ENCODE peak calls at places on chromosomes 13 and 19, in four cellular contexts. One of them, this sample, is unnamed.

GRCh38 chr13:112616586-112617381 is 28.8 kb upstream of the TUBGCP3 start:
- DNase-seq in cardiac fibroblast: peak
- DNase-seq in AG04450: no peak
- DNase-seq in epithelial cell of proximal tubule: no peak
- DNase-seq in this sample: no peak

GRCh38 chr19:49468746-49469447 is 5.1 kb upstream of the FLT3LG start:
- DNase-seq in cardiac fibroblast: peak
- DNase-seq in AG04450: no peak
- DNase-seq in epithelial cell of proximal tubule: no peak
- DNase-seq in this sample: no peak

GRCh38 chr13:103471896-103472295 is 405.7 kb upstream of the SLC10A2 start:
- DNase-seq in cardiac fibroblast: no peak
- DNase-seq in AG04450: no peak
- DNase-seq in epithelial cell of proximal tubule: peak
- DNase-seq in this sample: no peak

GRCh38 chr13:40466271-40466670 is 200.2 kb downstream of the FOXO1 start:
- DNase-seq in epithelial cell of proximal tubule: no peak
- DNase-seq in AG04450: no peak
- DNase-seq in cardiac fibroblast: no peak
- DNase-seq in this sample: no peak

GRCh38 chr19:2167896-2168618 is 4.3 kb downstream of the DOT1L start:
- DNase-seq in cardiac fibroblast: peak
- DNase-seq in AG04450: no peak
- DNase-seq in epithelial cell of proximal tubule: no peak
- DNase-seq in this sample: no peak

GRCh38 chr13:27038323-27038722 is 133.3 kb downstream of the USP12 start:
- DNase-seq in AG04450: no peak
- DNase-seq in cardiac fibroblast: peak
- DNase-seq in epithelial cell of proximal tubule: no peak
- DNase-seq in this sample: no peak

GRCh38 chr13:101576452-101576851 is 124.0 kb downstream of the ITGBL1 start:
- DNase-seq in epithelial cell of proximal tubule: no peak
- DNase-seq in cardiac fibroblast: peak
- DNase-seq in AG04450: peak
- DNase-seq in this sample: no peak

GRCh38 chr19:19051478-19052213 is 12.1 kb upstream of the SLC25A42 start:
- DNase-seq in epithelial cell of proximal tubule: no peak
- DNase-seq in AG04450: no peak
- DNase-seq in cardiac fibroblast: no peak
- DNase-seq in this sample: no peak

GRCh38 chr19:4889034-4889825 is 13.5 kb downstream of the ARRDC5 start:
- DNase-seq in AG04450: no peak
- DNase-seq in epithelial cell of proximal tubule: no peak
- DNase-seq in cardiac fibroblast: peak
- DNase-seq in this sample: no peak

GRCh38 chr19:29372461-29372860 is 153.3 kb upstream of the VSTM2B start:
- DNase-seq in AG04450: no peak
- DNase-seq in epithelial cell of proximal tubule: no peak
- DNase-seq in cardiac fibroblast: no peak
- DNase-seq in this sample: no peak

GRCh38 chr19:3189702-3190469 is 4.2 kb downstream of the NCLN start:
- DNase-seq in cardiac fibroblast: no peak
- DNase-seq in epithelial cell of proximal tubule: no peak
- DNase-seq in AG04450: no peak
- DNase-seq in this sample: no peak

GRCh38 chr13:94706854-94707399 is 5.4 kb downstream of the SOX21 start:
- DNase-seq in cardiac fibroblast: no peak
- DNase-seq in AG04450: no peak
- DNase-seq in epithelial cell of proximal tubule: no peak
- DNase-seq in this sample: no peak

DNA sequence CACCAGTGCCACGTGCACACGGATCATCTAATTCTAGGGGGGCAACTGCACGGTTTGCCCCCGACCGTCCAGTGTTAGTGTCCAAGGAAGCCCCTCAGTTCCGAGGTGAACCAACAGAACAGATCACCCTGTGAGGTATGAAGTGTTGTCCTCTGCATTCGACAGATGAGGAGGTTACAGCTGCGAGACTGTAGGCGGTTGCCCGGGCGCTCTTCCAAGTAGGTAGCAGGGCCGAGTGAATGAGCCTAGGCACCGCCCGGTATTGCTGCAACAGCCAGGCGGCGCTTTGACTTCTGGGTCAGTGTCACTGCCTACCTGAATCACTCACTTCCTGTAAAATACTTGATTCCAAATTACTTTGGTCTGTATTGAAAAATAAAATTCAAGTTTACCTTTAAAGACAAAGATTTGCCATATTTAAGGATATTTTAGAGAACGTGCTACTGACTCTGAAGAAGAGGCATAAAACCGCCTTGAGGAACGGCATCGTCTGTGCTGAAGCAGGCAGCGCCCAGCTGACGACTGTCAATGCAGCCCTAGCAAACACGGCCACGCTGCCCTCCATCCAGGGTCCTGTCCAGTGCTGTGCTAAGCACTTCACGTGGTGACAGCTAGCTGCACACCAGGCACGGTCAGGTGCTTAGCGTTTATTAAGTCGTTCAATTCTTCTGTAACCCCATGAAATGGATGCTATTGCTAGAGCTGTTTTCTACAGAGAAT is 19.3 kb upstream of the RASA3 start:
- DNase-seq in AG04450: no peak
- DNase-seq in cardiac fibroblast: peak
- DNase-seq in epithelial cell of proximal tubule: no peak
- DNase-seq in this sample: no peak
- TF ChIP-seq CTCF in AG04450: no peak
- TF ChIP-seq CTCF in cardiac fibroblast: no peak
- TF ChIP-seq CTCF in epithelial cell of proximal tubule: no peak
- TF ChIP-seq CTCF in this sample: no peak

DNA sequence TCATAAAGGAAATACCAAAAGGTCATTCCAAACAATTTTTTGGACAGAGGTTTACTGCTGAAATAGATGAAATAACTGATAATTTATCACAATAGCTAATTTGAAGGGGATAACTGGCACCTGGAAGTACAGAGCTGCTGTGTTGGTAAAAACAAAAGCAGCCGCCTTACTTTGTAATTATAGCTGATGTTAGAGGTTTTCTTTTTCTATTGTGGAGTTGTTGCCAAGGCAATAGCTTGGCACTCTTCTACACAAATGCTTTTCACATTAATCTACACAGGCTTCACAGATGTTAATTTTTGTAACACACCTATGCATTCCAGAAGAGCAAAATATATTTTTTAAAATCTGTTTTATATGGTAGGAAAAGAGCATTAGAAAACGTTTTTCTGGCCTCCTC is 56.9 kb downstream of the LACC1 start:
- DNase-seq in cardiac fibroblast: no peak
- DNase-seq in epithelial cell of proximal tubule: no peak
- DNase-seq in AG04450: no peak
- DNase-seq in this sample: no peak
- TF ChIP-seq CTCF in cardiac fibroblast: no peak
- TF ChIP-seq CTCF in epithelial cell of proximal tubule: no peak
- TF ChIP-seq CTCF in AG04450: no peak
- TF ChIP-seq CTCF in this sample: no peak

GRCh38 chr19:15252398-15253018 is 20.3 kb upstream of the EPHX3 start:
- DNase-seq in cardiac fibroblast: peak
- DNase-seq in epithelial cell of proximal tubule: no peak
- DNase-seq in AG04450: no peak
- DNase-seq in this sample: no peak
- TF ChIP-seq CTCF in cardiac fibroblast: peak
- TF ChIP-seq CTCF in epithelial cell of proximal tubule: peak
- TF ChIP-seq CTCF in AG04450: peak
- TF ChIP-seq CTCF in this sample: peak

DNA sequence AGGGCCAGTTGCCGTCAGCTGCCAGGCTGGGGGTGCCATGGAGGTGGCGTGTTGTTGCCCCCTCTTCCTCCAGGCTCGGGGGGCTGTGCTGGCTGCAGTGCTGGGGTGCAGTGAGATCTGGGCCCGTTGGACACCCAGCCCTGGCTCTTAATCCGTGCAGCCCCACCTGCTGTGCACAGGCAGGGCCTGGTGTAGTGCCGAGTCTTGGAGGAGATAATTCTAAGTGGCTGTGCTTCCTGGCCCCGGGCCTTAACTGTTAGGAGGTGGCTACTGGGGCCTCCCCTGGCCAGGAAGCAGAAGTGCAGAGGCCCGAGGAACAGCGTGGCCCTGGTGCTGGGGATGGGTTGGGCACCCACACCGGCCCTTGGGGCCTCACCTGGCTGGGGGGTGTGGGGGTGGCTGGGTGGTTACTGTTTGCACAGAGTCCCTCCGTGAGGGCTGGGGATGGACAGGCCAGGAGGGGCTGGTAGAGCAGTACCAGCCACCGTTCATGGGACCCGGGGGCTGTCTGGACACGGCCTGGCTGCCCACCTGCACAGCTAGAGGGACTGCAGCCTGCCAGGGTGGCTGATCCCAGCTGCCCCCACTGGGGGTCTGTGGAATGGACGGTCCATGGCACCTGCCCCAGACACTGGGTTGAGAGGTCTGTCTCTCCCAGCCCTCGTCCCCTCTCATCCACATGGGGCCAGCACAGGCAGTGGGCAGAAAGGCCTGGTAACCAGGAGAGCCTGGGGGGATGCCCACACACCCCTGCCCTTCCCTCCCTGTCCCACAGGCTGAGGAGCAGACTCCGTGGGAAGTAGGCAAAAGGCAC is 3.3 kb downstream of the GPX4 start:
- DNase-seq in AG04450: no peak
- DNase-seq in epithelial cell of proximal tubule: no peak
- DNase-seq in cardiac fibroblast: peak
- DNase-seq in this sample: no peak
- TF ChIP-seq CTCF in AG04450: peak
- TF ChIP-seq CTCF in epithelial cell of proximal tubule: peak
- TF ChIP-seq CTCF in cardiac fibroblast: peak
- TF ChIP-seq CTCF in this sample: no peak

DNA sequence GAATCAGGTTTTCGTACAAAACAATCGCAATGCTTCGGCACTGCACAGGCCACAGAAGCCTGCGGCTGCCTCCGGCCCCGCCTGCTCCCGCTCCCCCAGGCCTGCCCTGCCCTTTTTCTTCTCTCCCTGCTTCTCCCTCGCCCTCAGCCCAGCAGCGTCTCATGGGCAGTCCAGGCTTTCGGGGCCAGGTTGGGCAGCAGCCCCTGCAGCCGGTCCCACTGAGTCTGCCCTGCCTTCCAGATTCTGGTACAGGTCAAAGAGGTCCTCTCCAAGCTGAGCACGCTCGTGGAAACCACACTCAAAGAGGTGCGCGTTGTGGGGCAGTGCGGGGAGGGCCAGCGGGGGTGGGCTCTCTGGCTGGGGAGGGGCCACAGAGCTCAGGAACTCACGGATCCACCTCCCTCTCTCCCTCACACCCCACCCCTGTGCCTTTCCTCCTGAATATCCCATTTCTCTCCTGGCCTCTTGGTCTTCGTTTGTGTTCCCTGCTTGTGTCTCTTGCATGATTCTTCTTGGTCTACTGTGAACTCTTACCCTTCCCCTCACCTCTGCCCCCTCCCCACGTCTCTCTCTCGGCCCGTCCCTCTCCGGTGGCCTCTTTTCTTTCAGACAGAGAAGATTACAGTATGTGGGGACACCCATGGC is 30.1 kb downstream of the CCDC8 start:
- DNase-seq in cardiac fibroblast: no peak
- DNase-seq in AG04450: no peak
- DNase-seq in epithelial cell of proximal tubule: no peak
- DNase-seq in this sample: no peak
- TF ChIP-seq CTCF in cardiac fibroblast: no peak
- TF ChIP-seq CTCF in AG04450: no peak
- TF ChIP-seq CTCF in epithelial cell of proximal tubule: no peak
- TF ChIP-seq CTCF in this sample: no peak

This sample was measured in progenitor cell of endocrine pancreas.